ENCODE peak calls at places on chromosome 18, in ten cellular contexts. D, O, K, W, Y, A, R, U, J and N are unnamed samples.

GRCh38 chr18:66676699-66677098 is 72.8 kb upstream of the CDH19 start:
- DNase-seq in D (no peak), O (no peak), K (no peak), W (no peak), Y (no peak), A (no peak), R (no peak), U (no peak), J (no peak), N (no peak)

GRCh38 chr18:23735021-23735464 is 45.8 kb downstream of the LAMA3 start:
- DNase-seq in D (no peak), O (peak), K (no peak), W (no peak), Y (no peak), A (no peak), R (peak), U (peak), J (no peak), N (no peak)

GRCh38 chr18:76565238-76566173 is 70.5 kb upstream of the ZNF516 start:
- DNase-seq in D (peak), O (peak), K (no peak), W (peak), Y (peak), A (no peak), R (peak), U (peak), J (peak), N (peak)

GRCh38 chr18:77366725-77367641 is 117.3 kb downstream of the GALR1 start:
- DNase-seq in D (no peak), O (peak), K (no peak), W (peak), Y (peak), A (peak), R (no peak), U (peak), J (no peak), N (no peak)

GRCh38 chr18:61443311-61443710 is 110.1 kb downstream of the CDH20 start:
- DNase-seq in D (no peak), O (peak), K (no peak), W (no peak), Y (no peak), A (no peak), R (no peak), U (no peak), J (no peak), N (no peak)

GRCh38 chr18:46262856-46263255 is 158.7 kb downstream of the HAUS1 start:
- DNase-seq in D (no peak), O (no peak), K (no peak), W (no peak), Y (no peak), A (no peak), R (no peak), U (no peak), J (no peak), N (no peak)

GRCh38 chr18:44624052-44624451 is 56.6 kb upstream of the SETBP1 start:
- DNase-seq in D (no peak), O (no peak), K (no peak), W (no peak), Y (no peak), A (no peak), R (no peak), U (no peak), J (peak), N (no peak)

GRCh38 chr18:2889761-2890192 is 43.0 kb downstream of the EMILIN2 start:
- DNase-seq in D (no peak), O (no peak), K (no peak), W (no peak), Y (no peak), A (no peak), R (no peak), U (peak), J (no peak), N (peak)

GRCh38 chr18:13217971-13218375 is 587 bp upstream of the LDLRAD4 start:
- DNase-seq in D (peak), O (no peak), K (no peak), W (no peak), Y (peak), A (no peak), R (no peak), U (no peak), J (no peak), N (no peak)

GRCh38 chr18:11909597-11910026 is 1.5 kb upstream of the MPPE1 start:
- DNase-seq in D (no peak), O (peak), K (no peak), W (no peak), Y (no peak), A (no peak), R (peak), U (peak), J (no peak), N (peak)

GRCh38 chr18:65359479-65359878 is 391.3 kb upstream of the CDH7 start:
- DNase-seq in D (no peak), O (no peak), K (no peak), W (no peak), Y (no peak), A (no peak), R (no peak), U (no peak), J (no peak), N (no peak)

GRCh38 chr18:64115906-64116305 is 33.0 kb downstream of the LINC00305 start:
- DNase-seq in D (no peak), O (no peak), K (no peak), W (no peak), Y (no peak), A (no peak), R (no peak), U (peak), J (no peak), N (no peak)

GRCh38 chr18:26438980-26439379 is 109.4 kb downstream of the KCTD1 start:
- DNase-seq in D (no peak), O (no peak), K (no peak), W (no peak), Y (no peak), A (no peak), R (peak), U (no peak), J (no peak), N (no peak)

GRCh38 chr18:77870238-77870637 is 620.6 kb downstream of the GALR1 start:
- DNase-seq in D (peak), O (no peak), K (no peak), W (no peak), Y (no peak), A (no peak), R (no peak), U (no peak), J (no peak), N (no peak)

GRCh38 chr18:44789704-44790103 is 109.0 kb downstream of the SETBP1 start:
- DNase-seq in D (peak), O (peak), K (no peak), W (peak), Y (no peak), A (no peak), R (no peak), U (peak), J (no peak), N (peak)

GRCh38 chr18:13813271-13813849 is 10.6 kb upstream of the MC5R start:
- DNase-seq in D (peak), O (peak), K (peak), W (peak), Y (peak), A (peak), R (peak), U (peak), J (no peak), N (peak)

GRCh38 chr18:13726972-13727331 is 479 bp downstream of the RNMT start:
- DNase-seq in D (no peak), O (peak), K (peak), W (peak), Y (peak), A (peak), R (peak), U (peak), J (no peak), N (peak)

GRCh38 chr18:22348521-22349316 is 69.0 kb downstream of the CTAGE1 start:
- DNase-seq in D (peak), O (no peak), K (no peak), W (peak), Y (peak), A (no peak), R (no peak), U (peak), J (no peak), N (no peak)

GRCh38 chr18:8982416-8983183 is 119.9 kb upstream of the NDUFV2 start:
- DNase-seq in D (no peak), O (peak), K (no peak), W (no peak), Y (no peak), A (peak), R (peak), U (peak), J (peak), N (peak)

GRCh38 chr18:13628211-13628610 is 98.1 kb downstream of the FAM210A start:
- DNase-seq in D (no peak), O (no peak), K (no peak), W (no peak), Y (no peak), A (no peak), R (no peak), U (no peak), J (no peak), N (no peak)

GRCh38 chr18:35376393-35376741 is 770 bp downstream of the ZNF396 start:
- DNase-seq in D (peak), O (no peak), K (no peak), W (peak), Y (peak), A (no peak), R (peak), U (peak), J (no peak), N (no peak)

GRCh38 chr18:62361288-62361687 is 36.2 kb downstream of the TNFRSF11A start:
- DNase-seq in D (no peak), O (no peak), K (no peak), W (no peak), Y (no peak), A (no peak), R (no peak), U (no peak), J (no peak), N (no peak)

GRCh38 chr18:28059861-28060260 is 117.1 kb downstream of the CDH2 start:
- DNase-seq in D (no peak), O (peak), K (no peak), W (no peak), Y (no peak), A (no peak), R (no peak), U (no peak), J (no peak), N (no peak)

GRCh38 chr18:26948703-26949102 is 83.2 kb upstream of the AQP4 start:
- DNase-seq in D (no peak), O (no peak), K (no peak), W (no peak), Y (no peak), A (no peak), R (no peak), U (no peak), J (no peak), N (no peak)

GRCh38 chr18:63339920-63340484 is 20.4 kb upstream of the BCL2 start:
- DNase-seq in D (no peak), O (peak), K (peak), W (peak), Y (no peak), A (no peak), R (peak), U (peak), J (no peak), N (no peak)

GRCh38 chr18:30361864-30362540 is 680.5 kb downstream of the DSC3 start:
- DNase-seq in D (no peak), O (no peak), K (no peak), W (no peak), Y (no peak), A (no peak), R (no peak), U (no peak), J (no peak), N (no peak)
- TF ChIP-seq CTCF in D (no peak), O (no peak), K (no peak), W (no peak), Y (no peak), A (no peak), R (no peak), U (no peak), J (no peak), N (no peak)

GRCh38 chr18:75208055-75208835 is 694 bp downstream of the PTGR3 start:
- DNase-seq in D (peak), O (peak), K (peak), W (peak), Y (peak), A (no peak), R (peak), U (peak), J (no peak), N (peak)
- TF ChIP-seq CTCF in D (no peak), O (no peak), K (no peak), W (no peak), Y (no peak), A (no peak), R (no peak), U (no peak), J (peak), N (peak)

DNA sequence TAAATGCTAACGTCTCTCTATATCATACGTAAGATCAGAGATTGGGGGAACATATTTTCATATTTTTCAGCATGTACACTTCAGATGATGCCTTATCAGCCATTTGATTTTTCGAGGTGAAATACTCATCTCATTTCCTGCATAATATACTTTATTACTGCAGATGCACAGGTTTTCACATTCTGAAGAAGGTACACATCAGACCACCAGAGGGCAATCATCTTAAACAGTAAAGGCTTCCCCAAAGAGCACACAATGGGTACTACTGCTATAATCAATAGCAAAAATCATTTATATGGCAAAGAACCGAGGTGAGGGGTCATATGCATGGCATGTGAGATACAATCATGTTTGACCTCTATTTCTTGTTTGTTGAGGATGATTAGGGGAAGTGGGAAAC is 118.9 kb downstream of the EPB41L3 start:
- DNase-seq in D (no peak), O (peak), K (no peak), W (no peak), Y (no peak), A (no peak), R (peak), U (peak), J (peak), N (peak)
- TF ChIP-seq CTCF in D (peak), O (peak), K (peak), W (peak), Y (peak), A (peak), R (peak), U (peak), J (peak), N (peak)

DNA sequence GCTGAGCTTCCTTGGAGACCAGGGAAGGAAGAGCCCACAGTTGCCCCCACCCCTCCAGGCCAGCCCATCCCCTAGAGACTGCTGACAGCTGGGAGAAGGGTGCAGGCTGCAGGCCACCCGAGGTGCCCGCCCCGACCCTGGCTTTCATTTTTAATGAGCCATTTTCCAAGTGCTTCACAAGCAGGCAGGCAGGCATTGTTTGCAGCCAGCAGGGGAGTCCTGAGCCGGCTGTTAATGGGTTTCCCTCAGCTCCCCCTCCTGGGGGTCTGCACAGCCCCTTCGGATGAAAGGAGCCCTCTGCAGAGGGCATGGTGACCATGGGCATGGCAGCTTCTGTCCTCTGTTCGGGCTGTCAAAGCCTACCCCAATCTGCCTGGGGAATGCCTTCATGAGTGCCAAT is 94.5 kb downstream of the ZBTB7C start:
- DNase-seq in D (no peak), O (no peak), K (no peak), W (no peak), Y (no peak), A (no peak), R (no peak), U (no peak), J (no peak), N (no peak)
- TF ChIP-seq CTCF in D (no peak), O (no peak), K (no peak), W (peak), Y (no peak), A (no peak), R (no peak), U (no peak), J (no peak), N (no peak)

GRCh38 chr18:56645415-56646016 is 5.6 kb upstream of the WDR7 start:
- DNase-seq in D (no peak), O (no peak), K (no peak), W (no peak), Y (no peak), A (no peak), R (peak), U (peak), J (no peak), N (peak)
- TF ChIP-seq CTCF in D (peak), O (peak), K (peak), W (peak), Y (peak), A (peak), R (peak), U (peak), J (peak), N (peak)

GRCh38 chr18:32677578-32677977 is 95.2 kb downstream of the KLHL14 start:
- DNase-seq in D (no peak), O (no peak), K (no peak), W (no peak), Y (no peak), A (no peak), R (no peak), U (no peak), J (no peak), N (no peak)

GRCh38 chr18:32669549-32670165 is 103.2 kb downstream of the KLHL14 start:
- DNase-seq in D (no peak), O (no peak), K (no peak), W (no peak), Y (no peak), A (no peak), R (peak), U (no peak), J (no peak), N (no peak)

GRCh38 chr18:32670727-32671126 is 102.1 kb downstream of the KLHL14 start:
- DNase-seq in D (no peak), O (no peak), K (no peak), W (no peak), Y (no peak), A (no peak), R (no peak), U (no peak), J (no peak), N (no peak)

GRCh38 chr18:32674491-32674890 is 98.3 kb downstream of the KLHL14 start:
- DNase-seq in D (no peak), O (peak), K (no peak), W (no peak), Y (no peak), A (no peak), R (no peak), U (peak), J (peak), N (no peak)
- TF ChIP-seq CTCF in D (no peak), O (peak), K (no peak), W (no peak), Y (no peak), A (no peak), R (no peak), U (no peak), J (peak), N (peak)

DNA sequence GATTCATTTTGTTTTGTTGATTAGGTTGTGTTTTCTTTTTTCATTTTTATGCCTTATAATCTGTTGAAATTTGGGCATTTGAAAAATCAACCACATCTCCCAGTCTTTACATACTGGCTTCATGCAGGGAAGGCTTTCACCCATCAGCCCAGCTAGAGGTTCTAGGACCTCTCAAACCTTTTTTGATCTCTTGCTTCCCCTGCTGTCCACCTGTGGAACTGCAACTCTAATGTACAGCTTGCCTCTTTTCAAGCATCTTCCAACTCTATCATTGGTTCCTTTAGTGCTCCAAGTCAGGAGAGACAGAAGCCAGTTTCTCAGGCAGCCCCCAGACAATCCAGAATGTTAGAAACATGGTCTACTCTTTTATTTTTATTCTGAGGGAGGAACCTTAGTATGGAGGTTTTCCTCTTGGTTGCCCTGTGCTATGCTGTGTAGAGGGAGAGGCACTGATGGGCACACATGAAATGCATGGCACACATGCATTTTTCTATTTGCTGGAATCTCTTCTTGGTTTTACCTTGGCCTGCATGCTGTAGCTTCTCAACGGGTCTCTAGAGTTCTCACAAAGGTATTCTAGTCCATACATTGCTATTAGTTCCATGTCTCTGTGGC is 107.2 kb upstream of the L3MBTL4 start:
- DNase-seq in D (no peak), O (peak), K (no peak), W (peak), Y (no peak), A (no peak), R (peak), U (peak), J (no peak), N (no peak)
- TF ChIP-seq CTCF in D (peak), O (peak), K (no peak), W (peak), Y (peak), A (peak), R (peak), U (peak), J (peak), N (peak)

GRCh38 chr18:58768293-58768974 is 96.2 kb upstream of the ZNF532 start:
- DNase-seq in D (peak), O (peak), K (peak), W (peak), Y (peak), A (peak), R (peak), U (peak), J (no peak), N (peak)
- TF ChIP-seq CTCF in D (peak), O (peak), K (peak), W (peak), Y (peak), A (peak), R (peak), U (peak), J (peak), N (peak)